ENCODE peak calls at places on chromosomes 2 and 18, in five cellular contexts. J is upper lobe of right lung; G is IMR-90; K is lung; V is naive thymus-derived CD4-positive, alpha-beta T cell. W is an unnamed sample.

GRCh38 chr2:214649440-214650205 is 159.9 kb downstream of the BARD1 start:
- DNase-seq in J (no peak), G (peak), K (no peak), V (no peak), W (no peak)

GRCh38 chr18:58048243-58048642 is 4.2 kb downstream of the NEDD4L start:
- DNase-seq in J (no peak), G (peak), K (no peak), V (no peak), W (no peak)

GRCh38 chr2:188348974-188349500 is 57.4 kb downstream of the GULP1 start:
- DNase-seq in J (no peak), G (peak), K (no peak), V (no peak), W (no peak)

GRCh38 chr18:48216639-48217280 is 192.4 kb downstream of the ZBTB7C start:
- DNase-seq in J (no peak), G (no peak), K (no peak), V (no peak), W (no peak)

GRCh38 chr2:240856151-240856980 is 12.3 kb upstream of the AGXT start:
- DNase-seq in J (no peak), G (no peak), K (no peak), V (no peak), W (no peak)

GRCh38 chr2:16218651-16219050 is 278.3 kb downstream of the MYCN start:
- DNase-seq in J (peak), G (no peak), K (no peak), V (no peak), W (no peak)

GRCh38 chr2:236665130-236665529 is 95.5 kb downstream of the ACKR3 start:
- DNase-seq in J (no peak), G (no peak), K (no peak), V (no peak), W (no peak)

GRCh38 chr2:98554116-98554861 is 54.0 kb downstream of the COA5 start:
- DNase-seq in J (no peak), G (no peak), K (no peak), V (no peak), W (no peak)

GRCh38 chr2:88016948-88017779 is 817 bp upstream of the RNU2-63P start:
- DNase-seq in J (peak), G (no peak), K (peak), V (no peak), W (peak)

GRCh38 chr2:180050246-180050645 is 43.1 kb upstream of the CWC22 start:
- DNase-seq in J (no peak), G (peak), K (no peak), V (no peak), W (no peak)

GRCh38 chr2:177972782-177973181 is 99.8 kb downstream of the PDE11A start:
- DNase-seq in J (no peak), G (no peak), K (no peak), V (no peak), W (no peak)

GRCh38 chr2:150569761-150570160 is 82.3 kb upstream of the RND3 start:
- DNase-seq in J (no peak), G (no peak), K (no peak), V (no peak), W (no peak)

GRCh38 chr2:74952575-74952974 is 5.9 kb upstream of the POLE4 start:
- DNase-seq in J (no peak), G (no peak), K (no peak), V (no peak), W (no peak)

GRCh38 chr2:42886921-42887320 is 94.5 kb upstream of the HAAO start:
- DNase-seq in J (no peak), G (peak), K (no peak), V (no peak), W (no peak)

GRCh38 chr2:12828932-12829331 is 112.2 kb downstream of the TRIB2 start:
- DNase-seq in J (no peak), G (no peak), K (no peak), V (no peak), W (no peak)

GRCh38 chr2:172307800-172308199 is 119.6 kb upstream of the ITGA6 start:
- DNase-seq in J (no peak), G (no peak), K (peak), V (no peak), W (no peak)

GRCh38 chr18:63953811-63954210 is 4.7 kb downstream of the HMSD start:
- DNase-seq in J (no peak), G (no peak), K (no peak), V (no peak), W (no peak)

GRCh38 chr18:9595197-9595596 is 19.2 kb downstream of the PPP4R1 start:
- DNase-seq in J (no peak), G (peak), K (no peak), V (no peak), W (no peak)

GRCh38 chr18:8757598-8757997 is 52.2 kb downstream of the MTCL1 start:
- DNase-seq in J (no peak), G (no peak), K (no peak), V (no peak), W (no peak)

GRCh38 chr2:30932850-30933249 is 125.6 kb upstream of the CAPN13 start:
- DNase-seq in J (no peak), G (no peak), K (no peak), V (no peak), W (no peak)

GRCh38 chr18:79680891-79681339 is 1.3 kb downstream of the CTDP1 start:
- DNase-seq in J (no peak), G (no peak), K (no peak), V (no peak), W (no peak)

GRCh38 chr2:222751821-222752719 is 80.6 kb downstream of the MOGAT1 start:
- DNase-seq in J (no peak), G (no peak), K (no peak), V (no peak), W (no peak)

GRCh38 chr2:204900487-204900886 is 355.2 kb downstream of the PARD3B start:
- DNase-seq in J (no peak), G (no peak), K (no peak), V (no peak), W (no peak)

GRCh38 chr2:47016172-47016913 is 100.7 kb upstream of the MCFD2 start:
- DNase-seq in J (no peak), G (peak), K (no peak), V (no peak), W (no peak)

GRCh38 chr2:127661949-127662510 is 13.3 kb downstream of the LIMS2 start:
- DNase-seq in J (peak), G (no peak), K (no peak), V (no peak), W (no peak)

GRCh38 chr18:48595703-48596218 is 56.9 kb downstream of the CTIF start:
- DNase-seq in J (no peak), G (no peak), K (no peak), V (no peak), W (no peak)

GRCh38 chr18:4352746-4353522 is 102.2 kb downstream of the DLGAP1 start:
- DNase-seq in J (no peak), G (no peak), K (no peak), V (no peak), W (no peak)

GRCh38 chr2:67985586-67985985 is 77.2 kb downstream of the C1D start:
- DNase-seq in J (no peak), G (no peak), K (no peak), V (no peak), W (no peak)

GRCh38 chr2:47265751-47266231 is 110.7 kb upstream of the STPG4 start:
- DNase-seq in J (no peak), G (no peak), K (no peak), V (no peak), W (no peak)

GRCh38 chr2:2020897-2021296 is 276.6 kb upstream of the PXDN start:
- DNase-seq in J (no peak), G (no peak), K (no peak), V (no peak), W (no peak)

GRCh38 chr2:240926516-240927389 is 20.6 kb downstream of the CROCC2 start:
- DNase-seq in J (peak), G (peak), K (no peak), V (peak), W (no peak)

GRCh38 chr18:13565228-13565627 is 161.1 kb downstream of the FAM210A start:
- DNase-seq in J (no peak), G (no peak), K (no peak), V (no peak), W (no peak)

GRCh38 chr18:13563390-13563805 is 163.0 kb downstream of the FAM210A start:
- DNase-seq in J (no peak), G (no peak), K (no peak), V (no peak), W (no peak)

GRCh38 chr18:13566941-13567762 is 159.2 kb downstream of the FAM210A start:
- DNase-seq in J (peak), G (no peak), K (peak), V (no peak), W (peak)

GRCh38 chr18:13562494-13563029 is 163.8 kb downstream of the FAM210A start:
- DNase-seq in J (peak), G (no peak), K (no peak), V (peak), W (no peak)

GRCh38 chr18:13564579-13564978 is 161.8 kb downstream of the FAM210A start:
- DNase-seq in J (no peak), G (no peak), K (no peak), V (no peak), W (no peak)
- H3K4me3 ChIP-seq in J (no peak), G (no peak), K (no peak), V (no peak), W (no peak)

DNA sequence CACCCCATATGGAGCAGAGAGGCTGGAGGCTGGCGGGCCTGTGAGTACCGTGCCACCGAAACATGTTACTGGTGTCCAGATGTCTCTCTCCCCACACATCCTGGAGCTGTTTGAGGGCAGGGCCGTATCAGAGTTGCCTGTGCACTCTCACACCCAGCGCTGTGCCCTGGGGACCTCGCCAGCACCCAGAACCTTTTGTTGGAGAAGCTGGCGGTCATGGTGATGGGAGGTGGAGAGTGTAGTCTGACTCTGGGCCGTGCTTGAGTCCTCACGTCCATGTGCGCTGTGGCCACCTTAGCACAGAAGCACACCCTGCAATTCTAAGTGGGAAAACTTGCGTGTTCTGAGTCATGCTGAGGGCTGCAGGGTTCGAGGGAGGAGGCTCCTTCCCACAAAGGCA is 259.2 kb downstream of the NDUFA10 start:
- DNase-seq in J (peak), G (no peak), K (no peak), V (no peak), W (no peak)
- H3K27ac ChIP-seq in J (no peak), G (no peak), K (no peak), V (no peak), W (no peak)

DNA sequence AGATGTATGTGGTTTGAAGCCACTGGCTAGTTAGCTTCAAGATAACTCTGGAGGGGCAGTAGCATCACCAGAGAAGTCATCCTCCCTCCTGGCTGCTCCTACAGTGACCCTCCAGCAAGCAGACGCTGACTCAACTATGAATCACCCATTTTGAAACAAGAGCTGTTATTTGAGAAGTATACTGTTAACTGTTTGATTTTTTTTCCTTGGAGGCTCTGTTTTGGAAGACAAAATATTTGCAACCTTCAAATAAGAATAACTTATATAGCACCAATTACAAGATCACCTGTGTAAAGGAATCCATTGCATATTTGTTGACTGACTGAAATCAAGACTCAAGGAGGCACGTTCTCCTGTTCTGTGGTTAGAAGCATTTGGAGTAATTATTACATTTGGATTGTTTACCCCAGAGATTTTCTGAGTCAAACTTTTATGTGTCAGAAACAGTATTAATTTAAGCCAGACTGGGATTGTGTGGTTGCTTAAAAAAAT is 313.8 kb downstream of the MTX2 start:
- DNase-seq in J (no peak), G (peak), K (no peak), V (no peak), W (no peak)
- H3K4me3 ChIP-seq in J (no peak), G (no peak), K (no peak), V (no peak), W (no peak)

GRCh38 chr2:113171359-113172075 is 2.3 kb upstream of the PSD4 start:
- DNase-seq in J (no peak), G (no peak), K (no peak), V (no peak), W (no peak)

GRCh38 chr2:113175101-113175628 is 1.4 kb downstream of the PSD4 start:
- DNase-seq in J (no peak), G (no peak), K (no peak), V (peak), W (peak)

GRCh38 chr2:113174369-113174735 is 581 bp downstream of the PSD4 start:
- DNase-seq in J (no peak), G (no peak), K (no peak), V (no peak), W (no peak)

GRCh38 chr2:113172721-113173562 is 829 bp upstream of the PSD4 start:
- DNase-seq in J (no peak), G (no peak), K (no peak), V (no peak), W (no peak)

GRCh38 chr2:113173563-113174368 is at the start of gene PSD4:
- DNase-seq in J (peak), G (no peak), K (peak), V (peak), W (peak)
- H3K27ac ChIP-seq in J (peak), G (no peak), K (peak), V (peak), W (peak)

W was measured in CD4-positive, alpha-beta memory T cell.